ENCODE peak calls at places on chromosomes 13 and 19, in five cellular contexts. X is AG04450, E is RWPE1, V is neural crest cell, H is stomach. I is an unnamed sample.

GRCh38 chr13:42649761-42650289 is 75.9 kb downstream of the TNFSF11 start:
- DNase-seq in V (no peak), H (no peak), X (no peak), E (no peak), I (no peak)

GRCh38 chr19:31448221-31448657 is 99.0 kb upstream of the TSHZ3 start:
- DNase-seq in H (peak; percentile 26), X (peak; percentile 89), V (no peak), E (no peak), I (no peak)

GRCh38 chr19:49957262-49957915 is 3.6 kb downstream of the SIGLEC11 start:
- DNase-seq in X (no peak), H (no peak), E (no peak), V (no peak), I (no peak)

GRCh38 chr13:24822640-24823039 is 58.7 kb downstream of the RNF17 start:
- DNase-seq in X (no peak), V (no peak), H (no peak), E (no peak), I (peak; percentile 39)

GRCh38 chr19:49997709-49998108 is 27.5 kb downstream of the VRK3 start:
- DNase-seq in E (peak; percentile 59), V (no peak), H (no peak), X (no peak), I (peak; percentile 64)

GRCh38 chr19:5881543-5882299 is 11.4 kb upstream of the FUT5 start:
- DNase-seq in X (no peak), V (no peak), H (no peak), E (no peak), I (no peak)

GRCh38 chr13:43232866-43233265 is 209.5 kb downstream of the DNAJC15 start:
- DNase-seq in V (no peak), E (peak; percentile 42), H (no peak), X (no peak), I (no peak)

GRCh38 chr19:54137913-54138776 is 583 bp downstream of the CNOT3 start:
- DNase-seq in V (no peak), E (no peak), H (no peak), X (no peak), I (peak; percentile 61)

GRCh38 chr13:80977168-80977567 is 636.2 kb upstream of the SPRY2 start:
- DNase-seq in X (no peak), V (no peak), H (no peak), E (no peak), I (no peak)

GRCh38 chr19:6362024-6362344 is 653 bp downstream of the CLPP start:
- DNase-seq in H (peak; percentile 29), X (no peak), E (peak; percentile 20), V (no peak), I (no peak)

GRCh38 chr13:47005761-47006414 is 109.0 kb upstream of the HTR2A start:
- DNase-seq in E (no peak), X (no peak), H (no peak), V (no peak), I (no peak)

GRCh38 chr13:94417294-94417693 is 62.2 kb downstream of the DCT start:
- DNase-seq in V (no peak), E (no peak), X (no peak), H (no peak), I (no peak)

GRCh38 chr13:44660050-44660449 is 83.9 kb upstream of the TSC22D1 start:
- DNase-seq in H (no peak), X (no peak), E (no peak), V (no peak), I (no peak)

GRCh38 chr19:1673645-1674292 is 21.4 kb upstream of the TCF3 start:
- DNase-seq in E (no peak), H (no peak), X (no peak), V (no peak), I (no peak)
- TF ChIP-seq CTCF in E (no peak), H (no peak), X (no peak), V (no peak), I (no peak)

GRCh38 chr19:46616631-46617322 is 8.1 kb downstream of the PTGIR start:
- DNase-seq in E (peak; percentile 64), X (no peak), H (peak; percentile 88), V (peak; percentile 45), I (peak; percentile 63)
- TF ChIP-seq CTCF in E (peak; percentile 68), X (peak; percentile 50), H (peak; percentile 11), V (peak; percentile 57), I (peak; percentile 61)

GRCh38 chr13:39039033-39039432 is 777 bp downstream of the NHLRC3 start:
- DNase-seq in X (no peak), E (no peak), V (no peak), H (no peak), I (no peak)

GRCh38 chr13:39037410-39037879 is 444 bp downstream of the PROSER1 start:
- DNase-seq in X (no peak), V (no peak), E (peak; percentile 5), H (no peak), I (no peak)

GRCh38 chr13:39036212-39036611 is 1.7 kb downstream of the PROSER1 start:
- DNase-seq in V (no peak), X (no peak), E (no peak), H (no peak), I (no peak)

GRCh38 chr13:39038569-39038898 is 278 bp downstream of the NHLRC3 start:
- DNase-seq in H (no peak), V (no peak), E (no peak), X (no peak), I (peak; percentile 25)

DNA sequence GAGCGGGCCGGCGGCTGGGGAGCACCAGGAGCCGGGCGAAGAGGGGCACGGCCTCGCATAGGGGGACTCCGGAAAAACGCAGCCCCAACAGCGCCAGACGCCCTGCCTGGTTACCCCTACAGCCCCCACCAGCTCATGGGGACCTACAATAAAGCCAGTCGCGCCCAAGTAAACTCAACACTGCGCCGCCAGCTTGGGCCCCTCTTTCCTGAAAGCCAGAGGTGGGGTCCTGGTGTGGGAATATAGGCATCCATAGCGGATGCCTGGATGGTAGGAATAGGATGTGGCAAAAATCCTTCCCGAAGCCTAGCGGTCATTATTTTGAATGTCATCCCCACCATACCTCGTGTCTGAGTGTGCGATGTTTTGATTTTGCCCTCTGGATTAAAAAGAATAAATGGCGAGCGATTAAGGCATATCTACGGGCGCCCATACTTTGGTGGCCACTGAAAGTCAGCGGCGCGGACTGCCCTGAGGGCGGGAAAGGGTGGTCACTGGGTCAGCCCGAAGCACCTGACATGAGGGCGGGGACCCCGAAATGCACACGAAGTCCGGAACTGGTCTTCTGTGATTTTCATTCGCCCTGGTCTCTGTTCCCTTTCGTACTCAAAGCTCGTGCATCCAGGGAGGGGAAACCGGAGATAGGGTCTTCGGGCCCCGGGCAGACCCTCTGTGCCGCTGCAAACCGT is at the start of the genes NHLRC3 and PROSER1:
- DNase-seq in E (peak; percentile 69), V (peak; percentile 80), H (peak; percentile 91), X (peak; percentile 76), I (peak; percentile 78)
- TF ChIP-seq CTCF in E (no peak), V (no peak), H (no peak), X (no peak), I (no peak)

GRCh38 chr13:85509512-85509911 is 289.7 kb downstream of the SLITRK6 start:
- DNase-seq in X (no peak), E (peak; percentile 28), H (no peak), V (no peak), I (no peak)

GRCh38 chr13:85503797-85504196 is 295.4 kb downstream of the SLITRK6 start:
- DNase-seq in V (no peak), E (peak; percentile 18), X (no peak), H (no peak), I (no peak)

GRCh38 chr13:85512421-85512820 is 286.8 kb downstream of the SLITRK6 start:
- DNase-seq in E (no peak), V (no peak), H (no peak), X (no peak), I (no peak)

GRCh38 chr13:85508683-85509329 is 290.4 kb downstream of the SLITRK6 start:
- DNase-seq in V (no peak), E (no peak), H (no peak), X (no peak), I (no peak)
- TF ChIP-seq CTCF in V (no peak), E (no peak), H (no peak), X (no peak), I (no peak)

GRCh38 chr13:108508263-108508662 is 121.1 kb upstream of the MYO16 start:
- DNase-seq in E (peak; percentile 18), X (no peak), H (no peak), V (no peak), I (peak; percentile 26)
- TF ChIP-seq CTCF in E (peak; percentile 26), X (peak; percentile 54), H (no peak), V (peak; percentile 65), I (no peak)

GRCh38 chr13:98890186-98890585 is 87.7 kb downstream of the DOCK9 start:
- DNase-seq in E (peak; percentile 72), X (peak; percentile 30), H (no peak), V (no peak), I (no peak)
- TF ChIP-seq CTCF in E (no peak), X (no peak), H (no peak), V (no peak), I (no peak)

GRCh38 chr19:29084266-29084665 is 128.7 kb downstream of the UQCRFS1 start:
- DNase-seq in V (peak; percentile 28), H (no peak), X (no peak), E (peak; percentile 6), I (no peak)
- TF ChIP-seq CTCF in V (peak; percentile 49), H (no peak), X (peak; percentile 13), E (no peak), I (no peak)

DNA sequence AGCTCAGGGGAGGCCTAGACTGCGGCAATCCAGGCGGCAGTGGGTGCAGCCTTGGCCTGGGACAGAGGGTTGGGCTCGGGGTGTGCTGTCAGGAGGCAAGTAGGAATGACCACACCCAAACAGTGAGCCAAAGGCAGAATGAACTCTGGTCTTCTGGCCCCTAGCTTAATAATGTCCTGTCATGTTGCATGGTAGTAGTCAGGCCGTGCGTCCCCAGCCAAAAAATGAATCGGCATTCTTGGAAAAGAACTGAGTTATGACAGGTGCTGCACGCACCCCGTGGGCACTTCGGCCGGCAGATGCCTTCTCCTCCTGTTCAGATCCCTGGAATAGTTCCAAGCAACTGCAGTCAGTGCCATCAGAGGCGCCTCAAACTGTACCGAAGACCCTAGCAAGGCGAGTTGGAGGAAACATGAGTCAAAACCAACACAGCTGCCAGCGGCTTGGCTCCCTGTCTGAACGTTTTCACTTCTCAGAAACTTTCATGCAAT is 55.9 kb downstream of the ATP7B start:
- DNase-seq in E (no peak), X (no peak), V (no peak), H (no peak), I (no peak)
- TF ChIP-seq CTCF in E (no peak), X (no peak), V (no peak), H (no peak), I (no peak)

GRCh38 chr19:27746691-27747380 is 1466.1 kb downstream of the UQCRFS1 start:
- DNase-seq in E (no peak), X (no peak), V (peak; percentile 5), H (peak; percentile 39), I (no peak)
- TF ChIP-seq CTCF in E (no peak), X (peak; percentile 17), V (peak; percentile 32), H (no peak), I (no peak)

I was measured in GM13977.